ENCODE peak calls at places on chromosomes 16 and 17, in six cellular contexts. P, X, Z, Q, S and I are unnamed samples.
A peak's percentile ranks its signal among the peaks of the same experiment; 100 is the strongest.

GRCh38 chr17:76419576-76420245 is 33.2 kb downstream of the UBE2O start:
- DNase-seq in P (no peak), X (no peak), Z (no peak), Q (no peak), S (no peak), I (no peak)

GRCh38 chr17:79874329-79874981 is 35.2 kb upstream of the CBX4 start:
- DNase-seq in P (peak; percentile 24), X (peak; percentile 32), Z (peak; percentile 59), Q (no peak), S (no peak), I (no peak)

GRCh38 chr17:18772471-18772870 is 8.5 kb upstream of the TVP23B start:
- DNase-seq in P (no peak), X (no peak), Z (no peak), Q (no peak), S (no peak), I (no peak)

GRCh38 chr17:7156342-7156940 is 22.7 kb downstream of the ASGR1 start:
- DNase-seq in P (no peak), X (no peak), Z (no peak), Q (no peak), S (no peak), I (no peak)

GRCh38 chr17:37662358-37662757 is 19.1 kb upstream of the DDX52 start:
- DNase-seq in P (no peak), X (no peak), Z (no peak), Q (peak; percentile 58), S (no peak), I (peak; percentile 67)

GRCh38 chr17:77444653-77445029 is 303.9 kb downstream of the SEC14L1 start:
- DNase-seq in P (peak; percentile 78), X (peak; percentile 85), Z (no peak), Q (no peak), S (no peak), I (no peak)

GRCh38 chr17:62968445-62968923 is 2.4 kb downstream of the TANC2 start:
- DNase-seq in P (peak; percentile 94), X (peak; percentile 91), Z (peak; percentile 92), Q (peak; percentile 53), S (no peak), I (peak; percentile 74)

GRCh38 chr17:62627219-62627903 is at the start of gene MRC2:
- DNase-seq in P (peak; percentile 82), X (peak; percentile 92), Z (peak; percentile 93), Q (peak; percentile 56), S (peak; percentile 86), I (peak; percentile 82)

GRCh38 chr16:30721606-30722005 is 22.6 kb downstream of the SRCAP start:
- DNase-seq in P (peak; percentile 16), X (no peak), Z (no peak), Q (no peak), S (no peak), I (no peak)

GRCh38 chr16:9165601-9166220 is 74.3 kb downstream of the HAPSTR1 start:
- DNase-seq in P (no peak), X (no peak), Z (no peak), Q (no peak), S (no peak), I (no peak)

GRCh38 chr17:9974460-9975381 is 69.7 kb upstream of the RCVRN start:
- DNase-seq in P (no peak), X (no peak), Z (no peak), Q (no peak), S (no peak), I (no peak)

GRCh38 chr16:79172306-79172705 is 428.2 kb downstream of the MAF start:
- DNase-seq in P (no peak), X (no peak), Z (no peak), Q (no peak), S (no peak), I (no peak)

GRCh38 chr17:81648707-81649085 is 7.6 kb downstream of the PDE6G start:
- DNase-seq in P (no peak), X (no peak), Z (no peak), Q (no peak), S (peak; percentile 58), I (peak; percentile 47)

GRCh38 chr16:51326131-51326856 is 175.2 kb upstream of the SALL1 start:
- DNase-seq in P (peak; percentile 87), X (peak; percentile 87), Z (peak; percentile 60), Q (no peak), S (no peak), I (no peak)

GRCh38 chr17:60832206-60832605 is 154.6 kb downstream of the BCAS3 start:
- DNase-seq in P (no peak), X (no peak), Z (no peak), Q (no peak), S (no peak), I (no peak)

GRCh38 chr17:64077409-64077808 is 52.5 kb downstream of the ERN1 start:
- DNase-seq in P (peak; percentile 41), X (no peak), Z (no peak), Q (no peak), S (no peak), I (no peak)

GRCh38 chr17:59357219-59357699 is 25.8 kb downstream of the YPEL2 start:
- DNase-seq in P (no peak), X (no peak), Z (no peak), Q (no peak), S (no peak), I (no peak)

GRCh38 chr17:81247339-81247990 is 8.3 kb downstream of the NDUFAF8 start:
- DNase-seq in P (no peak), X (no peak), Z (no peak), Q (no peak), S (no peak), I (no peak)

GRCh38 chr16:89482087-89482823 is 8.1 kb downstream of the ANKRD11 start:
- DNase-seq in P (no peak), X (no peak), Z (no peak), Q (no peak), S (no peak), I (no peak)

GRCh38 chr17:29154516-29155234 is 25.5 kb downstream of the MYO18A start:
- DNase-seq in P (no peak), X (no peak), Z (no peak), Q (no peak), S (no peak), I (no peak)

GRCh38 chr16:47966325-47966724 is 189.5 kb downstream of the ABCC12 start:
- DNase-seq in P (no peak), X (no peak), Z (no peak), Q (no peak), S (peak; percentile 17), I (peak; percentile 7)

GRCh38 chr16:85636234-85636812 is 23.2 kb downstream of the GSE1 start:
- DNase-seq in P (peak; percentile 12), X (no peak), Z (no peak), Q (no peak), S (no peak), I (no peak)

GRCh38 chr17:47279062-47279801 is 25.6 kb downstream of the ITGB3 start:
- DNase-seq in P (peak; percentile 97), X (peak; percentile 99), Z (peak; percentile 90), Q (no peak), S (no peak), I (no peak)

GRCh38 chr17:10099051-10099571 is 99.3 kb downstream of the GAS7 start:
- DNase-seq in P (peak; percentile 57), X (peak; percentile 83), Z (no peak), Q (no peak), S (no peak), I (no peak)

GRCh38 chr17:75087558-75088453 is at the start of gene SLC16A5:
- DNase-seq in P (peak; percentile 55), X (peak; percentile 93), Z (peak; percentile 98), Q (peak; percentile 65), S (peak; percentile 95), I (peak; percentile 99)

GRCh38 chr17:15659236-15659635 is 24.9 kb downstream of the TRIM16 start:
- DNase-seq in P (no peak), X (no peak), Z (no peak), Q (no peak), S (no peak), I (no peak)
- H3K9ac ChIP-seq in P (no peak overlapping the region), X (no peak overlapping the region), Z (no peak overlapping the region), Q (no peak overlapping the region), S (no peak overlapping the region), I (no peak overlapping the region)

GRCh38 chr17:49952912-49953497 is 16.0 kb upstream of the DLX4 start:
- DNase-seq in P (no peak), X (no peak), Z (no peak), Q (no peak), S (no peak), I (no peak)

GRCh38 chr17:49955157-49955556 is 13.8 kb upstream of the DLX4 start:
- DNase-seq in P (no peak), X (no peak), Z (no peak), Q (no peak), S (no peak), I (no peak)

GRCh38 chr17:49951362-49952080 is 17.5 kb upstream of the DLX4 start:
- DNase-seq in P (no peak), X (no peak), Z (no peak), Q (no peak), S (no peak), I (no peak)

GRCh38 chr17:49949634-49950033 is 19.4 kb upstream of the DLX4 start:
- DNase-seq in P (no peak), X (no peak), Z (no peak), Q (no peak), S (no peak), I (no peak)

GRCh38 chr17:49952209-49952911 is 16.6 kb upstream of the DLX4 start:
- DNase-seq in P (peak; percentile 40), X (peak; percentile 59), Z (peak; percentile 90), Q (peak; percentile 65), S (peak; percentile 97), I (peak; percentile 93)
- H2BK15ac ChIP-seq in P (no peak overlapping the region), X (no peak overlapping the region), Z (no peak overlapping the region), Q (no peak overlapping the region), S (no peak overlapping the region), I (no peak overlapping the region)

GRCh38 chr17:796609-797008 is 14.5 kb downstream of the MRM3 start:
- DNase-seq in P (no peak), X (no peak), Z (no peak), Q (no peak), S (no peak), I (no peak)

GRCh38 chr17:795721-796120 is 13.6 kb downstream of the MRM3 start:
- DNase-seq in P (no peak), X (no peak), Z (no peak), Q (no peak), S (no peak), I (no peak)

GRCh38 chr17:798246-798645 is 16.1 kb downstream of the MRM3 start:
- DNase-seq in P (no peak), X (no peak), Z (no peak), Q (no peak), S (no peak), I (no peak)

GRCh38 chr17:795276-795675 is 13.1 kb downstream of the MRM3 start:
- DNase-seq in P (no peak), X (no peak), Z (no peak), Q (no peak), S (no peak), I (no peak)

GRCh38 chr17:797236-797635 is 15.1 kb downstream of the MRM3 start:
- DNase-seq in P (no peak), X (no peak), Z (no peak), Q (no peak), S (no peak), I (no peak)
- H3K9ac ChIP-seq in P (no peak overlapping the region), X (no peak overlapping the region), Z (no peak overlapping the region), Q (peak overlapping the region; percentile 55), S (no peak overlapping the region), I (no peak overlapping the region)

DNA sequence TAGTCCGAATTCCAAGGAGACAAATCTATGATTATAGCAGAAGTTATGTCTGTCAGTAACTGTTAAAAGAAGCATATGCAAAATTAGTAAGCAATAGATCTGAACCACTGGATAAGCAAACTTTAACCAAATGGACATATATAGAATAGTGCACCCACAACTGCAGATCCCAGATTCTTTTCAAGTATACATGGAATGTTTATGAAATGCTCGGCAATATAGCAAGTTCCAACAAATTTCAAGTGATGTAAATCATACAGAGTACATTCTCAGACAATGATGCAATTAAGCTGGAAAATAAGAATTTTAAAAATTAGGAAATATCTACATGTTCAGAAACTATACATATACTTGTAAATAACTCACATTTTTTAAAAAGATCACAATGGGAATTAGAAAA is 8.4 kb upstream of the HELZ start:
- DNase-seq in P (peak; percentile 40), X (peak; percentile 32), Z (no peak), Q (no peak), S (no peak), I (no peak)
- H2BK15ac ChIP-seq in P (no peak overlapping the region), X (no peak overlapping the region), Z (no peak overlapping the region), Q (no peak overlapping the region), S (no peak overlapping the region), I (no peak overlapping the region)